ENCODE peak calls at places on chromosomes 5 and 9, in eight cellular contexts. Q is foreskin fibroblast, W is AG09319, C is left ventricle myocardium inferior, V is psoas muscle, K is gastrocnemius medialis, F is GM06990, X is fibroblast of the aortic adventitia. A is an unnamed sample.

GRCh38 chr9:6106576-6107339 is 91.3 kb upstream of the RANBP6 start:
- DNase-seq in Q (peak), W (no peak), C (no peak), V (no peak), K (peak), F (no peak), X (peak), A (no peak)

GRCh38 chr5:155049569-155050383 is 36.2 kb downstream of the KIF4B start:
- DNase-seq in Q (no peak), W (no peak), C (no peak), V (no peak), K (no peak), F (no peak), X (peak), A (no peak)

GRCh38 chr5:80382488-80382887 is 25.4 kb upstream of the ZFYVE16 start:
- DNase-seq in Q (no peak), W (no peak), C (no peak), V (no peak), K (no peak), F (no peak), X (no peak), A (no peak)

GRCh38 chr9:109953813-109954489 is 174.0 kb downstream of the PALM2AKAP2 start:
- DNase-seq in Q (no peak), W (no peak), C (no peak), V (no peak), K (no peak), F (no peak), X (no peak), A (no peak)

GRCh38 chr9:21991039-21991959 is 2.9 kb downstream of the CDKN2A start:
- DNase-seq in Q (no peak), W (no peak), C (no peak), V (no peak), K (no peak), F (no peak), X (no peak), A (no peak)

GRCh38 chr5:89417990-89418820 is 535.2 kb upstream of the MEF2C start:
- DNase-seq in Q (no peak), W (no peak), C (no peak), V (no peak), K (no peak), F (no peak), X (no peak), A (no peak)

GRCh38 chr5:74054139-74054538 is 428.1 kb downstream of the ARHGEF28 start:
- DNase-seq in Q (no peak), W (no peak), C (no peak), V (no peak), K (no peak), F (no peak), X (no peak), A (no peak)

GRCh38 chr9:14141736-14142135 is 172.2 kb downstream of the NFIB start:
- DNase-seq in Q (no peak), W (no peak), C (no peak), V (no peak), K (no peak), F (no peak), X (no peak), A (no peak)

GRCh38 chr5:142036918-142037317 is 24.1 kb upstream of the GNPDA1 start:
- DNase-seq in Q (no peak), W (no peak), C (no peak), V (no peak), K (no peak), F (no peak), X (no peak), A (no peak)

GRCh38 chr5:150261231-150261630 is 28.3 kb downstream of the CAMK2A start:
- DNase-seq in Q (peak), W (no peak), C (no peak), V (no peak), K (no peak), F (no peak), X (peak), A (no peak)

GRCh38 chr9:86304236-86304730 is 21.9 kb upstream of the ISCA1 start:
- DNase-seq in Q (no peak), W (no peak), C (no peak), V (no peak), K (no peak), F (no peak), X (no peak), A (no peak)

GRCh38 chr5:28451478-28451877 is 1413.1 kb upstream of the CDH9 start:
- DNase-seq in Q (no peak), W (no peak), C (no peak), V (no peak), K (no peak), F (no peak), X (no peak), A (no peak)

GRCh38 chr5:10854526-10855277 is 93.7 kb upstream of the DAP start:
- DNase-seq in Q (peak), W (no peak), C (no peak), V (peak), K (peak), F (no peak), X (no peak), A (no peak)

GRCh38 chr5:156423597-156423996 is 96.6 kb downstream of the SGCD start:
- DNase-seq in Q (no peak), W (no peak), C (no peak), V (no peak), K (no peak), F (no peak), X (no peak), A (no peak)

GRCh38 chr9:19493174-19493811 is 84.5 kb downstream of the ACER2 start:
- DNase-seq in Q (peak), W (peak), C (peak), V (peak), K (no peak), F (peak), X (peak), A (peak)

GRCh38 chr9:126587187-126588185 is 26.2 kb upstream of the LMX1B start:
- DNase-seq in Q (no peak), W (no peak), C (peak), V (no peak), K (no peak), F (no peak), X (peak), A (no peak)

GRCh38 chr9:118455781-118456180 is 751.6 kb downstream of the TLR4 start:
- DNase-seq in Q (no peak), W (no peak), C (no peak), V (no peak), K (no peak), F (no peak), X (no peak), A (no peak)

GRCh38 chr9:38761334-38761733 is 41.4 kb upstream of the FAM240B start:
- DNase-seq in Q (no peak), W (no peak), C (no peak), V (no peak), K (no peak), F (no peak), X (no peak), A (no peak)

GRCh38 chr9:33138768-33139167 is 28.4 kb downstream of the B4GALT1 start:
- DNase-seq in Q (no peak), W (no peak), C (no peak), V (no peak), K (no peak), F (no peak), X (no peak), A (no peak)

GRCh38 chr5:427415-428087 is 15.4 kb upstream of the EXOC3 start:
- DNase-seq in Q (no peak), W (no peak), C (no peak), V (peak), K (no peak), F (no peak), X (no peak), A (no peak)

GRCh38 chr9:89542461-89543021 is 44.6 kb upstream of the SEMA4D start:
- DNase-seq in Q (no peak), W (no peak), C (no peak), V (no peak), K (no peak), F (no peak), X (no peak), A (peak)

GRCh38 chr5:137679910-137680309 is 56.0 kb downstream of the KLHL3 start:
- DNase-seq in Q (no peak), W (no peak), C (no peak), V (no peak), K (no peak), F (no peak), X (no peak), A (no peak)

GRCh38 chr5:59485629-59486439 is 407.7 kb downstream of the PDE4D start:
- DNase-seq in Q (no peak), W (no peak), C (no peak), V (no peak), K (no peak), F (no peak), X (no peak), A (no peak)

GRCh38 chr9:90296539-90296938 is 346.1 kb downstream of the DIRAS2 start:
- DNase-seq in Q (no peak), W (no peak), C (no peak), V (no peak), K (no peak), F (no peak), X (peak), A (peak)

GRCh38 chr5:143219696-143220095 is 183.8 kb downstream of the NR3C1 start:
- DNase-seq in Q (no peak), W (no peak), C (no peak), V (no peak), K (no peak), F (no peak), X (peak), A (no peak)

GRCh38 chr5:125222597-125223240 is 476.3 kb upstream of the ZNF608 start:
- DNase-seq in Q (no peak), W (no peak), C (no peak), V (no peak), K (no peak), F (no peak), X (no peak), A (no peak)
- TF ChIP-seq CTCF in Q (no peak), W (no peak), C (no peak), V (no peak), K (no peak), F (no peak), X (no peak), A (no peak)

GRCh38 chr5:3784854-3785253 is 189.2 kb downstream of the IRX1 start:
- DNase-seq in Q (no peak), W (no peak), C (no peak), V (no peak), K (no peak), F (no peak), X (no peak), A (no peak)

GRCh38 chr5:3789519-3790193 is 194.0 kb downstream of the IRX1 start:
- DNase-seq in Q (no peak), W (no peak), C (no peak), V (no peak), K (no peak), F (no peak), X (no peak), A (no peak)

GRCh38 chr5:3786165-3786564 is 190.5 kb downstream of the IRX1 start:
- DNase-seq in Q (no peak), W (no peak), C (no peak), V (no peak), K (no peak), F (no peak), X (no peak), A (no peak)

GRCh38 chr5:3793162-3793561 is 197.5 kb downstream of the IRX1 start:
- DNase-seq in Q (no peak), W (no peak), C (no peak), V (no peak), K (no peak), F (no peak), X (no peak), A (no peak)

GRCh38 chr5:3787604-3788003 is 192.0 kb downstream of the IRX1 start:
- DNase-seq in Q (no peak), W (no peak), C (no peak), V (no peak), K (no peak), F (no peak), X (no peak), A (no peak)
- TF ChIP-seq CTCF in Q (no peak), W (no peak), C (no peak), V (no peak), K (no peak), F (no peak), X (no peak), A (no peak)

GRCh38 chr9:84671651-84672467 is 2.3 kb downstream of the NTRK2 start:
- DNase-seq in Q (no peak), W (no peak), C (no peak), V (no peak), K (no peak), F (no peak), X (no peak), A (no peak)

GRCh38 chr9:84670801-84671153 is 1.2 kb downstream of the NTRK2 start:
- DNase-seq in Q (no peak), W (no peak), C (no peak), V (no peak), K (no peak), F (no peak), X (no peak), A (no peak)

GRCh38 chr9:84669008-84669292 is 579 bp upstream of the NTRK2 start:
- DNase-seq in Q (no peak), W (no peak), C (no peak), V (no peak), K (no peak), F (no peak), X (no peak), A (no peak)

GRCh38 chr9:84669293-84670105 is at the start of gene NTRK2:
- DNase-seq in Q (no peak), W (no peak), C (peak), V (peak), K (no peak), F (peak), X (peak), A (peak)

DNA sequence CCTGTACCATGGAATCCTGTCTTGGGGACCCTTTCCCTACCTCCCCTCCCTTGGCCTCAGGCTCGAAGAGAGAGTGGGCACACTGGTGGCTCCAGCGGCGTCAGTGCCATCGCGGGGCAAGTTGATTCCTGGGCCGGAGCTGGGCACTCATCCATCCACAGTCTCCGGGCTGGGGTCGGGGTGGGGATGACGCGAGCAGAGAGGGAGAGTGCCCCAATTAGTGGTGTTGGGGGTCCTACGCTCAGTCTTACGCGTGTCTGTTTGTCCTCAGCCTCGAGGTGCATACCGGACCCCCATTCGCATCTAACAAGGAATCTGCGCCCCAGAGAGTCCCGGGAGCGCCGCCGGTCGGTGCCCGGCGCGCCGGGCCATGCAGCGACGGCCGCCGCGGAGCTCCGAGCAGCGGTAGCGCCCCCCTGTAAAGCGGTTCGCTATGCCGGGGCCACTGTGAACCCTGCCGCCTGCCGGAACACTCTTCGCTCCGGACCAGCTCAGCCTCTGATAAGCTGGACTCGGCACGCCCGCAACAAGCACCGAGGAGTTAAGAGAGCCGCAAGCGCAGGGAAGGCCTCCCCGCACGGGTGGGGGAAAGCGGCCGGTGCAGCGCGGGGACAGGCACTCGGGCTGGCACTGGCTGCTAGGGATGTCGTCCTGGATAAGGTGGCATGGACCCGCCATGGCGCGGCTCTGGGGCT is 724 bp downstream of the NTRK2 start:
- DNase-seq in Q (no peak), W (no peak), C (peak), V (peak), K (no peak), F (peak), X (no peak), A (peak)
- TF ChIP-seq CTCF in Q (no peak), W (no peak), C (no peak), V (no peak), K (no peak), F (no peak), X (no peak), A (peak)

GRCh38 chr5:36688722-36689121 is 82.3 kb downstream of the SLC1A3 start:
- DNase-seq in Q (no peak), W (no peak), C (no peak), V (no peak), K (no peak), F (no peak), X (no peak), A (no peak)
- TF ChIP-seq CTCF in Q (peak), W (peak), C (peak), V (no peak), K (no peak), F (peak), X (peak), A (peak)

GRCh38 chr9:133439337-133439736 is 17.2 kb downstream of the ADAMTS13 start:
- DNase-seq in Q (no peak), W (no peak), C (no peak), V (no peak), K (no peak), F (no peak), X (no peak), A (no peak)

GRCh38 chr9:133441571-133441970 is 18.2 kb upstream of the CACFD1 start:
- DNase-seq in Q (no peak), W (no peak), C (no peak), V (no peak), K (no peak), F (no peak), X (no peak), A (no peak)

GRCh38 chr9:133440884-133441283 is 18.7 kb downstream of the ADAMTS13 start:
- DNase-seq in Q (no peak), W (no peak), C (no peak), V (no peak), K (no peak), F (no peak), X (no peak), A (no peak)

GRCh38 chr9:133436706-133437105 is 14.5 kb downstream of the ADAMTS13 start:
- DNase-seq in Q (no peak), W (no peak), C (no peak), V (no peak), K (no peak), F (no peak), X (no peak), A (no peak)

DNA sequence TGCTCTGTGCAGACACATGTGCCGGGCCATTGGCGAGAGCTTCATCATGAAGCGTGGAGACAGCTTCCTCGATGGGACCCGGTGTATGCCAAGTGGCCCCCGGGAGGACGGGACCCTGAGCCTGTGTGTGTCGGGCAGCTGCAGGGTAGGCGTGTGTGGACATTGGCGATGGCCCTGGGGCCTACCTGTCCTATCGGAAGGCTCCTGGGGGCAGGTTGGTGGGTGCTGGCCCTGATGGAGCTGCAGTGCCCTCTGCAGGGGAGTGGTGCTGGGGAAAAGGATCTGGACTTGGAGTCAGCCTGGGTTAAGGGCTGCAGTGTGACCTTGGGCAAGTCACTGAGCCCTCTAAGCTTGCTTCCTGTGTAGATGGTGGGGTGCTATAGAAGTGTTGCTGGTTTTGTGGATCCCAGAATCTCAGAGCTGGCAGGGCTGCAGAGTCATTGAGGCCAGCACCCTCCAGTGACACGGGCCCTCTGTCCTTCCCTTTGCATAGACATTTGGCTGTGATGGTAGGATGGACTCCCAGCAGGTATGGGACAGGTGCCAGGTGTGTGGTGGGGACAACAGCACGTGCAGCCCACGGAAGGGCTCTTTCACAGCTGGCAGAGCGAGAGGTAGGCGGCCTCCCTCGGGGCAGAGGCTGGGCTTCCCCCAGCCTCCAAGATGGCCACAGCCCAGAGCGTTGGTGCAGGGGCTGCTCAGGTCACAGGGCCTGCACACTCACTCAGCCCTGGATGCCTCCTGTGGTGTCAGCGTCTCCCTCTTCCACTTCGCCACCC is 15.8 kb downstream of the ADAMTS13 start:
- DNase-seq in Q (no peak), W (no peak), C (no peak), V (no peak), K (no peak), F (no peak), X (no peak), A (no peak)
- TF ChIP-seq CTCF in Q (peak), W (no peak), C (no peak), V (no peak), K (no peak), F (no peak), X (peak), A (no peak)

DNA sequence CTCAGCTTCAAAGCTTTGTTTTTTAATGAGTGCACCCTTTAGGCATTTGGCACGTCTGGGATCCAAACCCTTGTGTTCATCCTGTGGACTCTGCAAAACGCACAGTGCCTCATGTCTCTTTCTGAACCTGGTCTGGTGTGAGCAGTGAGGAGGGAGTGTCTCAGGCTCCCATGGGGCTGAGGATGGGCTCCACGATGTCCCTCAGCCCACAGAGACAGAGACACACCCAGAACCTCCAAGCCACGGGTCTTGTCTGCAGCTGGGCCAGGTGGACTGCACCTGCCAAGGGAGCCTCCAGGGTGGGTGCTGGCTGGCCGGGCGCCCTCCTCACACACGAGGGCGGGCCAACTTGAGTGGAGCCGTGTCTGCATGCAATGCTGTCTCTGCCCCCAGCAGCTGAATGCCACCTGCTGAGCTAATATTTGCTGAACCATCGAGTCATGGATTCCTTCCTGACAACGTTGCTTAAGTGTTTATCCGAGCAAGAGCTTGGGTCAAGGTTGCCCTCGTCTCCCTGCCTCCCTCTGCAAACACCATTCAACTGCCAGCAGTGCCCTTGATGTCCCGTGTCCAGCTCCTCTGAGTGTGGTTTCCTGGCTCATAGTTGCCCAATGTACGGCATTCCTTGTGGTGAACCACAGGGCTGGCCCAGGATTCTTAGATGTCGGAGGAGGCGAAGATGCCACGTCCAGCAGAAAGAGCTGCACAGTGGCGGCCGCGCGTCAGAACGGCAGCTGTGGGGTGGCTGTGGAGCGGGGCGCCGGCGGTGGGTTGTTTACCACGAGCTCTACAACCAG is 31.4 kb upstream of the LPCAT1 start:
- DNase-seq in Q (peak), W (peak), C (no peak), V (no peak), K (no peak), F (no peak), X (no peak), A (no peak)
- TF ChIP-seq CTCF in Q (no peak), W (no peak), C (no peak), V (no peak), K (no peak), F (no peak), X (no peak), A (no peak)

GRCh38 chr5:76715484-76715733 is 517 bp upstream of the F2R start:
- DNase-seq in Q (no peak), W (no peak), C (no peak), V (no peak), K (no peak), F (peak), X (no peak), A (no peak)

GRCh38 chr5:76717222-76718083 is 1.5 kb downstream of the F2R start:
- DNase-seq in Q (no peak), W (no peak), C (no peak), V (no peak), K (no peak), F (no peak), X (peak), A (no peak)

GRCh38 chr5:76716456-76717157 is 681 bp downstream of the F2R start:
- DNase-seq in Q (no peak), W (no peak), C (peak), V (no peak), K (no peak), F (no peak), X (peak), A (peak)

GRCh38 chr5:76714771-76715483 is 999 bp upstream of the F2R start:
- DNase-seq in Q (no peak), W (no peak), C (peak), V (no peak), K (no peak), F (no peak), X (no peak), A (peak)

GRCh38 chr5:76715734-76716455 is at the start of gene F2R:
- DNase-seq in Q (peak), W (no peak), C (peak), V (peak), K (peak), F (peak), X (peak), A (peak)
- TF ChIP-seq CTCF in Q (peak), W (peak), C (peak), V (peak), K (no peak), F (no peak), X (peak), A (peak)

GRCh38 chr5:79133657-79134451 is 22.2 kb downstream of the BHMT start:
- DNase-seq in Q (peak), W (peak), C (peak), V (peak), K (peak), F (no peak), X (peak), A (peak)
- TF ChIP-seq CTCF in Q (peak), W (peak), C (peak), V (peak), K (no peak), F (peak), X (peak), A (no peak)

A was measured in glutamatergic neuron.